ENCODE peak calls at places on chromosome 1, in five cellular contexts. A is stimulated activated CD4-positive, alpha-beta T cell treated with anti-CD3 and anti-CD28 coated beads, Interleukin-4, amount 100 ng/mL, for 24 hours; X is HT1080; E is activated CD8-positive, alpha-beta memory T cell treated with anti-CD3 and anti-CD28 coated beads for 48 hours; L is AG09309. B is an unnamed sample.

GRCh38 chr1:219088778-219089557 is 84.7 kb upstream of the LYPLAL1 start:
- DNase-seq in A (no peak), X (peak; percentile 95), E (no peak), L (peak; percentile 88), B (peak; percentile 97)

GRCh38 chr1:10657080-10657847 is 139.2 kb downstream of the CASZ1 start:
- DNase-seq in A (no peak), X (no peak), E (no peak), L (no peak), B (no peak)

GRCh38 chr1:90729484-90730246 is 12.6 kb upstream of the BARHL2 start:
- DNase-seq in A (no peak), X (no peak), E (no peak), L (no peak), B (no peak)

GRCh38 chr1:91166106-91166712 is 144.4 kb upstream of the ZNF644 start:
- DNase-seq in A (peak; percentile 35), X (peak; percentile 58), E (no peak), L (peak; percentile 11), B (peak; percentile 74)

GRCh38 chr1:89975540-89976125 is 19.3 kb upstream of the ZNF326 start:
- DNase-seq in A (no peak), X (no peak), E (no peak), L (no peak), B (no peak)

GRCh38 chr1:197066277-197066676 is 783 bp downstream of the F13B start:
- DNase-seq in A (no peak), X (no peak), E (no peak), L (no peak), B (no peak)

GRCh38 chr1:59342801-59343575 is 46.1 kb downstream of the FGGY start:
- DNase-seq in A (no peak), X (no peak), E (no peak), L (no peak), B (peak; percentile 21)

GRCh38 chr1:81029266-81029665 is 771.5 kb upstream of the ADGRL2 start:
- DNase-seq in A (no peak), X (no peak), E (no peak), L (no peak), B (peak; percentile 16)

GRCh38 chr1:20848162-20848561 is 61.1 kb upstream of the HP1BP3 start:
- DNase-seq in A (no peak), X (peak; percentile 10), E (no peak), L (no peak), B (peak; percentile 50)

GRCh38 chr1:1968767-1969504 is 34.6 kb downstream of the CFAP74 start:
- DNase-seq in A (no peak), X (no peak), E (no peak), L (no peak), B (no peak)

GRCh38 chr1:204623894-204624361 is 61.6 kb downstream of the LRRN2 start:
- DNase-seq in A (peak; percentile 5), X (no peak), E (no peak), L (no peak), B (peak; percentile 4)

GRCh38 chr1:57312869-57313268 is 111.0 kb downstream of the DAB1 start:
- DNase-seq in A (no peak), X (no peak), E (no peak), L (no peak), B (no peak)

GRCh38 chr1:166197141-166197540 is 30.3 kb upstream of the FAM78B start:
- DNase-seq in A (no peak), X (peak; percentile 19), E (no peak), L (no peak), B (no peak)

GRCh38 chr1:215192306-215192705 is 109.8 kb downstream of the KCNK2 start:
- DNase-seq in A (no peak), X (peak; percentile 6), E (no peak), L (peak; percentile 57), B (peak; percentile 62)

GRCh38 chr1:245085508-245086095 is 69.2 kb upstream of the KIF26B start:
- DNase-seq in A (no peak), X (peak; percentile 96), E (no peak), L (peak; percentile 94), B (peak; percentile 94)